ENCODE peak calls at places on chromosomes 12 and 14, in six cellular contexts. One of them, this sample, is unnamed.

GRCh38 chr12:69873429-69873828 is 48.4 kb downstream of the MYRFL start:
- DNase-seq in ascending aorta: no peak
- DNase-seq in neural progenitor cell: no peak
- DNase-seq in ovary: no peak
- DNase-seq in suprapubic skin: no peak
- DNase-seq in adrenal gland: no peak
- DNase-seq in this sample: peak; percentile 69

GRCh38 chr12:112537710-112538396 is 119.1 kb downstream of the PTPN11 start:
- DNase-seq in ovary: no peak
- DNase-seq in adrenal gland: no peak
- DNase-seq in neural progenitor cell: peak; percentile 29
- DNase-seq in ascending aorta: no peak
- DNase-seq in suprapubic skin: no peak
- DNase-seq in this sample: no peak

GRCh38 chr12:110929818-110930217 is 9.4 kb upstream of the MYL2 start:
- DNase-seq in ovary: no peak
- DNase-seq in neural progenitor cell: no peak
- DNase-seq in adrenal gland: no peak
- DNase-seq in suprapubic skin: no peak
- DNase-seq in ascending aorta: no peak
- DNase-seq in this sample: no peak

GRCh38 chr14:77007975-77008421 is 20.5 kb downstream of the IRF2BPL start:
- DNase-seq in ovary: no peak
- DNase-seq in suprapubic skin: no peak
- DNase-seq in ascending aorta: peak; percentile 47
- DNase-seq in adrenal gland: peak; percentile 67
- DNase-seq in neural progenitor cell: no peak
- DNase-seq in this sample: no peak

GRCh38 chr14:64401923-64402322 is 13.8 kb downstream of the MTHFD1 start:
- DNase-seq in adrenal gland: no peak
- DNase-seq in ascending aorta: no peak
- DNase-seq in neural progenitor cell: no peak
- DNase-seq in suprapubic skin: no peak
- DNase-seq in ovary: no peak
- DNase-seq in this sample: no peak

GRCh38 chr14:103905861-103906456 is 22.3 kb upstream of the TDRD9 start:
- DNase-seq in suprapubic skin: no peak
- DNase-seq in ovary: no peak
- DNase-seq in ascending aorta: no peak
- DNase-seq in neural progenitor cell: peak; percentile 61
- DNase-seq in adrenal gland: no peak
- DNase-seq in this sample: no peak

GRCh38 chr14:38210587-38211257 is 3.0 kb downstream of the SSTR1 start:
- DNase-seq in ovary: no peak
- DNase-seq in adrenal gland: no peak
- DNase-seq in ascending aorta: no peak
- DNase-seq in neural progenitor cell: peak; percentile 69
- DNase-seq in suprapubic skin: no peak
- DNase-seq in this sample: peak; percentile 36

GRCh38 chr12:75489613-75490210 is 9.2 kb downstream of the GLIPR1 start:
- DNase-seq in ovary: no peak
- DNase-seq in adrenal gland: no peak
- DNase-seq in neural progenitor cell: no peak
- DNase-seq in suprapubic skin: no peak
- DNase-seq in ascending aorta: no peak
- DNase-seq in this sample: peak; percentile 77

GRCh38 chr12:89862511-89863331 is 154.1 kb upstream of the ATP2B1 start:
- DNase-seq in ovary: no peak
- DNase-seq in neural progenitor cell: no peak
- DNase-seq in ascending aorta: no peak
- DNase-seq in suprapubic skin: no peak
- DNase-seq in adrenal gland: peak; percentile 54
- DNase-seq in this sample: no peak

GRCh38 chr12:26806556-26806955 is 26.4 kb downstream of the ITPR2 start:
- DNase-seq in adrenal gland: no peak
- DNase-seq in suprapubic skin: no peak
- DNase-seq in ascending aorta: no peak
- DNase-seq in neural progenitor cell: no peak
- DNase-seq in ovary: no peak
- DNase-seq in this sample: no peak

GRCh38 chr12:113136128-113136989 is 798 bp upstream of the RASAL1 start:
- DNase-seq in suprapubic skin: no peak
- DNase-seq in neural progenitor cell: no peak
- DNase-seq in ascending aorta: no peak
- DNase-seq in ovary: no peak
- DNase-seq in adrenal gland: peak; percentile 78
- DNase-seq in this sample: no peak

GRCh38 chr12:78651755-78652154 is 212.8 kb upstream of the SYT1 start:
- DNase-seq in adrenal gland: no peak
- DNase-seq in ovary: no peak
- DNase-seq in suprapubic skin: no peak
- DNase-seq in ascending aorta: no peak
- DNase-seq in neural progenitor cell: peak; percentile 13
- DNase-seq in this sample: no peak

DNA sequence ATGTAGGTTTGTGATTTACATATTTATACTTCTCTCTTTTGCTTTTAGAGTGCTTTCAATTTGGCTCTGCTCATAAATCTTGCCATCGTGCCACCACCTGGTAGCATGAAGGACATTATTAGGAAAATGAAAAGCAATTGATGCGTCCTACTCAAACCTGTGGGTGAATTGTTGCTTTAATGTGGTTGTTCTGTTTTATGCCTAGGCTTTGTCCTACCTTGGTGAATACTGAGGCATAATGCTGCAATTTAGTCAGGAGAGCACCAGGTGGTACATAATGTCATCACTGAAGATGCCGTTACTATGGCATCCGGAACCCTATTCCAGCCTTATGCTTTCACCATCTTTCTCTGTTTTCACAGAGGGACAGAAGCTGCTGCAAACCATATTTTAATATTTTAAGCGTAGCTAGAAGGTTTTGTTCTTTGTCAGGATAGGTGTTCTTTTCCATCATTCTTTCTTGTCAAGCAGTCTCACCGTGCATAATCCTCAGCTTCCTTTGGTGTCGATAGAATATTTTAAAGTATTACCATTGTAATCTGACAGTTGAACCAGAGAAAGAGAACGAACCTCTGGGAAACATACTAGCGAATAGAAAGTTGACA is 68.5 kb upstream of the PKP2 start:
- DNase-seq in adrenal gland: no peak
- DNase-seq in ascending aorta: no peak
- DNase-seq in ovary: no peak
- DNase-seq in neural progenitor cell: no peak
- DNase-seq in suprapubic skin: no peak
- DNase-seq in this sample: no peak
- TF ChIP-seq CTCF in adrenal gland: no peak
- TF ChIP-seq CTCF in ascending aorta: no peak
- TF ChIP-seq CTCF in ovary: no peak
- TF ChIP-seq CTCF in neural progenitor cell: no peak
- TF ChIP-seq CTCF in suprapubic skin: no peak
- TF ChIP-seq CTCF in this sample: no peak

DNA sequence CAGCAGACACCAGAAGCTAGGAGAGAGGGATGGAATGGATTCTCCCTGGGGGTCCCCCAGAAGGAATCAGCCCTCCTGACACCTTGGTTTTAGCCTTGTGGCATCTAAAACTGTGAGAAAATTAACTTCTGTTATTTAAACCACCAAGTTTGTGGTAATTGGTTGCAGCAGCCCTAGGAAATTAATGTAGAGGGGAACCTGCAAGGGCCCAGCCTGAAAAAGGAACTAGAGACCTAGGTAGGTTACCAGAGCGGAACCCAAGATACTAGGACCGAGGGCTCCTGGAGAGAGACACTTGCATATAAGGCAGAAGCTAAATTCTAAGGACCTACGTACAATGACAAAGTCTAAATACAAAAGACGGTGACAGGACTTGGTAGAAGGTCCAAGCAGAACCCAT is 8.1 kb upstream of the DENND5B start:
- DNase-seq in ascending aorta: no peak
- DNase-seq in suprapubic skin: no peak
- DNase-seq in neural progenitor cell: no peak
- DNase-seq in ovary: no peak
- DNase-seq in adrenal gland: no peak
- DNase-seq in this sample: no peak
- H3K4me3 ChIP-seq in ascending aorta: no peak overlapping the region
- H3K4me3 ChIP-seq in suprapubic skin: no peak overlapping the region
- H3K4me3 ChIP-seq in neural progenitor cell: no peak overlapping the region
- H3K4me3 ChIP-seq in ovary: no peak overlapping the region
- H3K4me3 ChIP-seq in adrenal gland: no peak overlapping the region
- H3K4me3 ChIP-seq in this sample: no peak overlapping the region

GRCh38 chr12:55820679-55821078 is 2.8 kb downstream of the ORMDL2 start:
- DNase-seq in neural progenitor cell: no peak
- DNase-seq in ascending aorta: no peak
- DNase-seq in adrenal gland: no peak
- DNase-seq in ovary: no peak
- DNase-seq in suprapubic skin: no peak
- DNase-seq in this sample: peak; percentile 25
- TF ChIP-seq CTCF in neural progenitor cell: peak; percentile 39
- TF ChIP-seq CTCF in ascending aorta: no peak
- TF ChIP-seq CTCF in adrenal gland: no peak
- TF ChIP-seq CTCF in ovary: no peak
- TF ChIP-seq CTCF in suprapubic skin: no peak
- TF ChIP-seq CTCF in this sample: peak; percentile 28

GRCh38 chr12:3365416-3366385 is 125.3 kb upstream of the PRMT8 start:
- DNase-seq in ovary: no peak
- DNase-seq in ascending aorta: no peak
- DNase-seq in suprapubic skin: no peak
- DNase-seq in neural progenitor cell: peak; percentile 80
- DNase-seq in adrenal gland: peak; percentile 12
- DNase-seq in this sample: no peak

GRCh38 chr12:3367750-3368444 is 123.1 kb upstream of the PRMT8 start:
- DNase-seq in ascending aorta: no peak
- DNase-seq in ovary: no peak
- DNase-seq in neural progenitor cell: no peak
- DNase-seq in adrenal gland: no peak
- DNase-seq in suprapubic skin: no peak
- DNase-seq in this sample: no peak

GRCh38 chr12:3366451-3367155 is 124.4 kb upstream of the PRMT8 start:
- DNase-seq in ascending aorta: no peak
- DNase-seq in neural progenitor cell: no peak
- DNase-seq in adrenal gland: no peak
- DNase-seq in suprapubic skin: no peak
- DNase-seq in ovary: no peak
- DNase-seq in this sample: no peak

DNA sequence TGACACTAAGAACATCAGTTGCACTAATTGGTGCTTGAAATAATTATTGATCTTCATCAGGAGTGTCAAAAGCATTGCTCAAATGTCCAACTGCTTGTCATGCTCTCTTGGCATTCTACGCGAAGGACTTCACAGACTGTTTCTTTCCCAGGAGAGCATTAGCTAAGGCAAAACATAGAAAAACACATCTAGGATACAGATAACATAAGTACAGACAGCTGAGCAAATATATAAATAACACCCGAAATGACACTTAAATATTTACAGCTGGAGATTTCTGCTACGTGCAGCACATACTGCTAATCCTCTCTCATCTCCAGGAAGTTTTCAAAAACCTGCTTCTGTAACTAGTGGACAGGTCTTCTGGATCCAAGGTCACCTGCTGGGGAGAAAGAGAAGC is 120.0 kb upstream of the PRMT8 start:
- DNase-seq in adrenal gland: no peak
- DNase-seq in ovary: no peak
- DNase-seq in ascending aorta: no peak
- DNase-seq in suprapubic skin: no peak
- DNase-seq in neural progenitor cell: no peak
- DNase-seq in this sample: no peak
- H3K4me3 ChIP-seq in adrenal gland: no peak overlapping the region
- H3K4me3 ChIP-seq in ovary: no peak overlapping the region
- H3K4me3 ChIP-seq in ascending aorta: no peak overlapping the region
- H3K4me3 ChIP-seq in suprapubic skin: no peak overlapping the region
- H3K4me3 ChIP-seq in neural progenitor cell: no peak overlapping the region
- H3K4me3 ChIP-seq in this sample: no peak overlapping the region

GRCh38 chr12:53828598-53828997 is 76.8 kb upstream of the CISTR start:
- DNase-seq in ascending aorta: no peak
- DNase-seq in suprapubic skin: no peak
- DNase-seq in ovary: no peak
- DNase-seq in neural progenitor cell: no peak
- DNase-seq in adrenal gland: no peak
- DNase-seq in this sample: no peak

GRCh38 chr12:53827306-53827705 is 75.5 kb upstream of the CISTR start:
- DNase-seq in neural progenitor cell: no peak
- DNase-seq in ascending aorta: no peak
- DNase-seq in adrenal gland: no peak
- DNase-seq in ovary: no peak
- DNase-seq in suprapubic skin: no peak
- DNase-seq in this sample: no peak

GRCh38 chr12:53829130-53829529 is 77.4 kb upstream of the CISTR start:
- DNase-seq in suprapubic skin: no peak
- DNase-seq in adrenal gland: no peak
- DNase-seq in ovary: no peak
- DNase-seq in neural progenitor cell: no peak
- DNase-seq in ascending aorta: no peak
- DNase-seq in this sample: no peak

GRCh38 chr12:53824001-53824716 is 72.4 kb upstream of the CISTR start:
- DNase-seq in suprapubic skin: no peak
- DNase-seq in adrenal gland: no peak
- DNase-seq in neural progenitor cell: no peak
- DNase-seq in ovary: no peak
- DNase-seq in ascending aorta: no peak
- DNase-seq in this sample: no peak

DNA sequence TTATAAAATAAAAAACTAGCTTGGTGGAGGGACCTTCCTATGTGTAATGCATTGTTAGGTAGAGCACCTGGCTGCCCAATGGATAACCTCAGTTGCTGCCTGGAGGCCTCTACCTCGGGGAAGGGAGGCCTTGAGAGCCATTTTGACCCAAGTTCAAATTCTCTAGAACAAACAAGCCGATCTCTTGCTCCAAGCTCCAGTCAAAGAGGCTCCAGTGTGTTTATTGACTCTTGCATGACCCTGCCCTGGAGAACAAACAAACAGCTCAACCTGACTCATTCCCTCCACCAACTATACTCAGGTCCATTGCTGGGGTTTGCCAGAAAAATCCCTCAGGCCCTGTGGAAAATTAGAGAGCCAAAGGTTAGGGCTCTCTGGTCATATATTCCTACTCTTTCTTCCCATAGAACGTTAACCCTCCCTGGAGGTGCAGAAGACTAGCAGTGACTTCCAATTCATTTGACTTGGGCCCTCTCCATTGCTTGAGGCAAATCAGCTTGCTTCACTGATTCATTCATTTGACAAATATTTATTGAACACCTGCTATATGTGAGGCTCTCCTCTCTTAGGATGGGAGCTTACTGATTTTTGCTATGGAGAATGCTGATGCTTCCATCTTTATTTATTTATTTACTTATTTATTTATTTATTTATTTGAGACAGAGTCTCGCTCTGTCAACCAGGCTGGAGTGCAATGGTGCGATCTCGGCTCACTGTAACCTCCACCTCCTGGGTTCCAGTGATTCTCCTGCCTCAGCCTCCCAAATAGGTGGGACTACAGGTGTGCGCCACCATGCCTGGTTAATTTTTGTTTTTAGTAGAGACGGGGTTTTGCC is 73.7 kb upstream of the CISTR start:
- DNase-seq in suprapubic skin: no peak
- DNase-seq in ovary: no peak
- DNase-seq in adrenal gland: no peak
- DNase-seq in neural progenitor cell: no peak
- DNase-seq in ascending aorta: no peak
- DNase-seq in this sample: no peak
- TF ChIP-seq CTCF in suprapubic skin: no peak
- TF ChIP-seq CTCF in ovary: no peak
- TF ChIP-seq CTCF in adrenal gland: no peak
- TF ChIP-seq CTCF in neural progenitor cell: no peak
- TF ChIP-seq CTCF in ascending aorta: no peak
- TF ChIP-seq CTCF in this sample: no peak